ENCODE peak calls at places on chromosomes 12 and 14, in six cellular contexts. Q, V, N, D, R and F are unnamed samples.

GRCh38 chr12:90253674-90254181 is 545.1 kb upstream of the ATP2B1 start:
- DNase-seq in V (peak), Q (peak), D (peak), N (peak), R (peak), F (peak)

GRCh38 chr14:95183532-95184412 is 26.4 kb upstream of the DICER1 start:
- DNase-seq in D (no peak), R (no peak), Q (no peak), V (no peak), N (no peak), F (no peak)

GRCh38 chr12:52748578-52748977 is 28.6 kb downstream of the KRT76 start:
- DNase-seq in N (no peak), Q (no peak), R (no peak), D (no peak), V (no peak), F (no peak)

GRCh38 chr12:54193437-54193836 is 4.7 kb upstream of the SMUG1 start:
- DNase-seq in V (no peak), N (no peak), Q (no peak), D (no peak), R (no peak), F (no peak)

GRCh38 chr12:76259660-76260389 is 88.4 kb downstream of the BBS10 start:
- DNase-seq in R (no peak), N (no peak), D (peak), V (no peak), Q (no peak), F (no peak)

GRCh38 chr12:94622475-94622874 is 27.9 kb downstream of the TMCC3 start:
- DNase-seq in R (no peak), Q (no peak), V (no peak), N (no peak), D (no peak), F (no peak)

GRCh38 chr14:103031566-103031911 is 25.8 kb downstream of the CDC42BPB start:
- DNase-seq in R (no peak), N (no peak), Q (no peak), D (no peak), V (no peak), F (no peak)

GRCh38 chr14:51094282-51094821 is 553 bp downstream of the TRIM9 start:
- DNase-seq in N (peak), Q (no peak), V (no peak), R (no peak), D (no peak), F (no peak)

GRCh38 chr12:24228980-24229730 is 279.7 kb upstream of the SOX5 start:
- DNase-seq in Q (no peak), V (no peak), N (no peak), R (no peak), D (no peak), F (no peak)

GRCh38 chr14:101628471-101628966 is 67.2 kb downstream of the DIO3 start:
- DNase-seq in Q (peak), N (peak), D (peak), R (peak), V (peak), F (peak)

GRCh38 chr12:52918351-52918750 is 13.5 kb upstream of the KRT8 start:
- DNase-seq in Q (peak), N (no peak), R (no peak), D (no peak), V (no peak), F (no peak)

GRCh38 chr14:34692348-34692747 is 22.0 kb downstream of the CFL2 start:
- DNase-seq in V (no peak), Q (no peak), R (no peak), D (peak), N (no peak), F (no peak)